ENCODE peak calls at places on chromosome 13, in eight cellular contexts. T is heart right ventricle, L is K562, Y is A549, J is mammary epithelial cell, B is Peyer's patch, Z is transverse colon, P is breast epithelium. R is an unnamed sample.

GRCh38 chr13:20847298-20847697 is 55.2 kb downstream of the XPO4 start:
- DNase-seq in T (no peak), L (no peak), Y (no peak), J (no peak), B (no peak), Z (no peak), P (no peak), R (peak; percentile 13)

GRCh38 chr13:75705395-75705794 is 69.3 kb downstream of the LMO7 start:
- DNase-seq in T (no peak), L (no peak), Y (peak; percentile 50), J (peak; percentile 92), B (no peak), Z (no peak), P (no peak), R (peak; percentile 74)

GRCh38 chr13:97904059-97904458 is 49.4 kb upstream of the IPO5 start:
- DNase-seq in T (no peak), L (no peak), Y (no peak), J (no peak), B (no peak), Z (no peak), P (no peak), R (no peak)

GRCh38 chr13:73204916-73205315 is 146.1 kb downstream of the KLF5 start:
- DNase-seq in T (no peak), L (no peak), Y (no peak), J (no peak), B (no peak), Z (no peak), P (no peak), R (no peak)

GRCh38 chr13:100854091-100854490 is 179.5 kb upstream of the TMTC4 start:
- DNase-seq in T (no peak), L (no peak), Y (no peak), J (no peak), B (no peak), Z (no peak), P (no peak), R (no peak)

GRCh38 chr13:101390461-101390860 is 25.8 kb downstream of the NALCN start:
- DNase-seq in T (no peak), L (no peak), Y (no peak), J (peak; percentile 7), B (no peak), Z (no peak), P (no peak), R (no peak)

GRCh38 chr13:44768775-44769578 is 192.8 kb upstream of the TSC22D1 start:
- DNase-seq in T (no peak), L (no peak), Y (no peak), J (peak; percentile 32), B (peak; percentile 50), Z (no peak), P (no peak), R (peak; percentile 71)

GRCh38 chr13:31166591-31166990 is 4.9 kb upstream of the HSPH1 start:
- DNase-seq in T (no peak), L (no peak), Y (no peak), J (peak; percentile 26), B (no peak), Z (no peak), P (no peak), R (no peak)

GRCh38 chr13:98839826-98840769 is 87.6 kb upstream of the SLC15A1 start:
- DNase-seq in T (peak; percentile 56), L (peak; percentile 55), Y (peak; percentile 47), J (peak; percentile 26), B (peak; percentile 78), Z (peak; percentile 51), P (no peak), R (peak; percentile 73)

DNA sequence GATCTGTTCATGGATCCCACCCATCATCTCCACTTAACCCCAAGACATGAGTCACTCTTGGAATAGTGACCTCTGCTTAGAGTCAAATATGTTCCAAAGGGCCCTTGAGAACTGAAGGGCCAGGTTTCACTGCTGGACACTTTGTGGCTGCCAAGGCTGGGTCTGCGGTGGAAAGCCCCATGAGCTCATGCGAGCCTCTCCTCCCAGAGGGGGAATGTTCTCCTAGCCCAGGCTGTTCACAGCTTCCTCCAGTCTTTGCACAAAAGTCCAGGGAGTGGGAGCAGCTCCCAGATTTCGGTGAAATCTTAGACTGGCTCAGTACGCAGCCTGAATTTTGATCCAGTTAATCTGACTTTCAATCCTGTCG is 732 bp upstream of the DCLK1 start:
- DNase-seq in T (peak; percentile 57), L (no peak), Y (no peak), J (no peak), B (no peak), Z (no peak), P (no peak), R (no peak)
- H3K4me3 ChIP-seq in T (peak overlapping the region; percentile 52), L (no peak overlapping the region), Y (no peak overlapping the region), J (no peak overlapping the region), B (no peak overlapping the region), Z (no peak overlapping the region), P (peak overlapping the region; percentile 59), R (no peak overlapping the region)

DNA sequence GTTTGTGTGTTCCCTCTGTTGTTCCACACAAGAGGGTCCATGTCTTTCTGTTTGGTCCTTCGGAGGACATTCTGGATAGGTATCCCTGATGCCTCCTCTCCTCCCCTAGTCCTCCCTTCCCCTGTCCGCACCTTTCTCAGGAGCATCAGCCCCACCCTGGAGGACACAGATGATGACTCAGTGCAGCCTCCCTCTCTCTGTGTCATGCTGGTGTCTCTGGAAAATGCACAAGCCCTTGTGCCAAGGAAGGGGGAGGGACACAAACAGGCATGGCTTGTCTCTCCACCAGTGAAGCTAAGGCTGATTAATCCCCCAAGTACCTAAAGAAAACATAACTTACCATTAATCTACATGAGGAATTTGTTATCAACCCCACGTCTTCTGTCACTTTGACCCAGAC is 16.2 kb upstream of the TNFRSF19 start:
- DNase-seq in T (no peak), L (no peak), Y (no peak), J (peak; percentile 78), B (no peak), Z (no peak), P (no peak), R (no peak)
- H3K4me1 ChIP-seq in T (peaks cover 7% of the 10 kb centered on the region), L (no peaks in the 10 kb centered on the region), Y (peaks cover 8% of the 10 kb centered on the region), J (peaks cover 14% of the 10 kb centered on the region), B (no peaks in the 10 kb centered on the region), Z (no peaks in the 10 kb centered on the region), P (no peaks in the 10 kb centered on the region), R (no peaks in the 10 kb centered on the region)

GRCh38 chr13:41648314-41648935 is 191.1 kb downstream of the RGCC start:
- DNase-seq in T (no peak), L (no peak), Y (peak; percentile 20), J (peak; percentile 65), B (no peak), Z (no peak), P (no peak), R (peak; percentile 6)

GRCh38 chr13:41650706-41651105 is 193.4 kb downstream of the RGCC start:
- DNase-seq in T (no peak), L (no peak), Y (no peak), J (no peak), B (no peak), Z (no peak), P (no peak), R (no peak)

GRCh38 chr13:41649659-41650058 is 192.3 kb downstream of the RGCC start:
- DNase-seq in T (no peak), L (peak; percentile 25), Y (no peak), J (no peak), B (no peak), Z (no peak), P (no peak), R (no peak)

GRCh38 chr13:41652735-41653361 is 195.5 kb downstream of the RGCC start:
- DNase-seq in T (peak; percentile 42), L (peak; percentile 11), Y (peak; percentile 7), J (peak; percentile 26), B (peak; percentile 47), Z (no peak), P (no peak), R (peak; percentile 14)

GRCh38 chr13:41651413-41652068 is 194.2 kb downstream of the RGCC start:
- DNase-seq in T (no peak), L (no peak), Y (no peak), J (peak; percentile 8), B (no peak), Z (no peak), P (no peak), R (no peak)
- H3K27ac ChIP-seq in T (peak overlapping the region; percentile 20), L (no peak overlapping the region), Y (peak overlapping the region; percentile 26), J (no peak overlapping the region), B (no peak overlapping the region), Z (no peak overlapping the region), P (no peak overlapping the region), R (no peak overlapping the region)

GRCh38 chr13:48506092-48506701 is 26.7 kb downstream of the RCBTB2 start:
- DNase-seq in T (peak; percentile 21), L (no peak), Y (no peak), J (peak; percentile 4), B (no peak), Z (no peak), P (no peak), R (no peak)
- H3K4me3 ChIP-seq in T (peak overlapping the region; percentile 29), L (no peak overlapping the region), Y (no peak overlapping the region), J (no peak overlapping the region), B (peak overlapping the region; percentile 21), Z (no peak overlapping the region), P (peak overlapping the region; percentile 3), R (no peak overlapping the region)

DNA sequence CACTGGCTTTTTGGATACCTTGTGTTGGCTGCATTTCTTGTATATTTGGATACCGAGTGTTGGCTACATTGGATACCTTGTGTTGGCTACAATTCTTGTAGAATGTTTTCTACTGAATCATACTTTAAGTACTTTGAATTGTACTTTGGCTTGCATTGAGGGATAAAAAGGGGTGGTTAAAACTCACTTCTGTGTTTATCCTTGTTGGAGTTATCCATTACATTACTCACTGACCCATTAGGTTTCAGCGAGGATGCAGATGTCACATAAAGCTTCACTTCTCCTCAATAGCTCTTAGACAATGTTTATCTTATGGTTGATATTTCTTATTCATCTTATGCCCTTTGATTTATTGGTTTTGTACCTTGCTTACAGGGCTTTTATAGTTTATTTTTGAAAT is 43.1 kb downstream of the PDS5B start:
- DNase-seq in T (no peak), L (no peak), Y (no peak), J (no peak), B (no peak), Z (no peak), P (no peak), R (no peak)
- H3K4me1 ChIP-seq in T (peaks cover 4% of the 10 kb centered on the region), L (no peaks in the 10 kb centered on the region), Y (no peaks in the 10 kb centered on the region), J (no peaks in the 10 kb centered on the region), B (no peaks in the 10 kb centered on the region), Z (no peaks in the 10 kb centered on the region), P (no peaks in the 10 kb centered on the region), R (no peaks in the 10 kb centered on the region)

DNA sequence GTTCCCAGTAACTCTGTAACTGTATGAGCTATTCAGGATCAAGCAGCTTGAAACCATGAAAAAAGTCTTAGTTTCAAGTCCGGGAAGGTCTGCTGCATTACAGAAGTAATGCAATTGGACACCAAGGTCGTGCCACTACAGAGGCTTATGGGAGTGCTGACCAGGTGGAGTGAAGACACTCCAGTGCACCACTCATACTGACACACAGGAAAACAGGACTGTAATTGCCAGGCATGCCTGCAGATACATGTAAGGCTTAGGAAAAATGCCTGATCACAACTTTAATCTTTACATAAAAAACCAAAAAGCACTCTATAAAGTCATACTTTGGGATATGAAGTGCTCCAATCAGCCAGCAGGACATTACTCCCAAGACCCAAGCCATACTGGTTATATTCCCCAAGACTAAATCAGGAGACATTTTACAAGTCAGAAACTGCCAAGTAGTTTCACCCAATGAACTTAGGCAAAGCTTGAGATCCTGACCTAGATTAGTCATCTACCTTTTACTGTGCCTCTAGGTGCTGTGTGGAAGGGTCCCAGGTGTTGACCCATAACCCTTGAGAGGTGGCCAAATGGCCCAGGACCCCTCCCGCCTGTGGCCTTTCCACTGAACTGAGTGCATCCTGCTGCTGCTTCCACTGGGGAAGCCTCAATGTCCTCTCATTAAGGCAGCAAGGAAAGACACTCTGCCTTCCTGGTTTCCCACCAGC is 27.5 kb downstream of the ANKRD10 start:
- DNase-seq in T (no peak), L (no peak), Y (no peak), J (no peak), B (no peak), Z (no peak), P (no peak), R (no peak)
- H3K27ac ChIP-seq in T (no peak overlapping the region), L (no peak overlapping the region), Y (no peak overlapping the region), J (no peak overlapping the region), B (no peak overlapping the region), Z (peak overlapping the region; percentile 33), P (no peak overlapping the region), R (no peak overlapping the region)

R was measured in small intestine.